ENCODE peak calls at places on chromosomes 4 and X, in five cellular contexts. U is upper lobe of left lung, D is sigmoid colon, M is tibial nerve, O is ovary. E is an unnamed sample.

GRCh38 chr4:64935469-64936001 is 526.3 kb upstream of the TECRL start:
- DNase-seq in U (no peak), D (no peak), M (no peak), O (no peak), E (no peak)

GRCh38 chr4:90234916-90235547 is 107.8 kb downstream of the CCSER1 start:
- DNase-seq in U (no peak), D (no peak), M (no peak), O (no peak), E (peak; percentile 28)

GRCh38 chr4:52594961-52595360 is 64.1 kb downstream of the USP46 start:
- DNase-seq in U (no peak), D (no peak), M (no peak), O (no peak), E (no peak)

GRCh38 chr4:2291705-2292651 is 30.1 kb upstream of the MXD4 start:
- DNase-seq in U (peak; percentile 11), D (peak; percentile 61), M (peak; percentile 8), O (peak; percentile 25), E (no peak)

GRCh38 chrX:37765507-37765906 is 14.4 kb upstream of the CYBB start:
- DNase-seq in U (no peak), D (no peak), M (no peak), O (no peak), E (no peak)

GRCh38 chrX:139691843-139692505 is 16.0 kb downstream of the MCF2 start:
- DNase-seq in U (no peak), D (no peak), M (no peak), O (peak; percentile 38), E (no peak)

GRCh38 chr4:304987-305680 is at the start of gene ZNF732:
- DNase-seq in U (no peak), D (no peak), M (no peak), O (peak; percentile 39), E (no peak)

GRCh38 chrX:40174594-40175415 is 77.0 kb upstream of the BCOR start:
- DNase-seq in U (no peak), D (peak; percentile 78), M (no peak), O (peak; percentile 74), E (peak; percentile 51)

GRCh38 chr4:140176735-140177134 is 22.8 kb upstream of the MAML3 start:
- DNase-seq in U (no peak), D (no peak), M (no peak), O (no peak), E (no peak)

GRCh38 chr4:68119921-68120320 is 9.7 kb downstream of the TMPRSS11F start:
- DNase-seq in U (no peak), D (no peak), M (no peak), O (no peak), E (no peak)

GRCh38 chr4:105967058-105967658 is 71.9 kb downstream of the NPNT start:
- DNase-seq in U (no peak), D (no peak), M (no peak), O (no peak), E (no peak)

GRCh38 chrX:65582450-65583082 is 48.0 kb upstream of the LAS1L start:
- DNase-seq in U (no peak), D (no peak), M (no peak), O (no peak), E (no peak)

GRCh38 chr4:137997496-137997895 is 244.7 kb downstream of the SLC7A11 start:
- DNase-seq in U (no peak), D (no peak), M (no peak), O (no peak), E (no peak)

GRCh38 chrX:94560930-94561329 is 886.9 kb downstream of the FAM133A start:
- DNase-seq in U (no peak), D (no peak), M (no peak), O (no peak), E (no peak)

GRCh38 chr4:16225996-16226815 is at the start of gene TAPT1:
- DNase-seq in U (peak; percentile 85), D (peak; percentile 89), M (peak; percentile 61), O (peak; percentile 86), E (peak; percentile 83)

GRCh38 chr4:70667710-70668535 is 1.6 kb upstream of the JCHAIN start:
- DNase-seq in U (no peak), D (no peak), M (no peak), O (no peak), E (no peak)

GRCh38 chr4:3207531-3208037 is 41.4 kb upstream of the MSANTD1 start:
- DNase-seq in U (no peak), D (no peak), M (no peak), O (peak; percentile 1), E (no peak)

GRCh38 chr4:176044589-176044951 is 21.1 kb upstream of the WDR17 start:
- DNase-seq in U (no peak), D (no peak), M (no peak), O (no peak), E (no peak)

GRCh38 chr4:171813195-171813955 is at the start of gene GALNTL6:
- DNase-seq in U (no peak), D (peak; percentile 48), M (no peak), O (no peak), E (no peak)

GRCh38 chrX:123077671-123078070 is 106.4 kb upstream of the GRIA3 start:
- DNase-seq in U (no peak), D (no peak), M (no peak), O (no peak), E (no peak)

GRCh38 chrX:138082881-138083280 is 517.0 kb downstream of the ZIC3 start:
- DNase-seq in U (no peak), D (no peak), M (no peak), O (no peak), E (no peak)
- TF ChIP-seq EP300 in U (no peak), D (no peak), M (no peak), O (no peak), E (no peak)

GRCh38 chrX:71128166-71128833 is 9.9 kb downstream of the MED12 start:
- DNase-seq in U (no peak), D (no peak), M (no peak), O (no peak), E (no peak)
- H3K36me3 ChIP-seq in U (peaks cover 78% of the 10 kb centered on the region), D (peaks cover 94% of the 10 kb centered on the region), M (no peaks in the 10 kb centered on the region), O (no peaks in the 10 kb centered on the region), E (peaks cover 96% of the 10 kb centered on the region)

GRCh38 chrX:121154858-121155404 is 107.5 kb downstream of the GLUD2 start:
- DNase-seq in U (no peak), D (no peak), M (no peak), O (no peak), E (no peak)
- TF ChIP-seq EP300 in U (no peak), D (no peak), M (no peak), O (no peak), E (no peak)

GRCh38 chrX:16853537-16853936 is 16.6 kb downstream of the RBBP7 start:
- DNase-seq in U (no peak), D (no peak), M (no peak), O (no peak), E (no peak)

GRCh38 chrX:16856744-16857143 is 13.4 kb downstream of the RBBP7 start:
- DNase-seq in U (no peak), D (no peak), M (no peak), O (no peak), E (no peak)

GRCh38 chrX:16852617-16853179 is 17.5 kb downstream of the RBBP7 start:
- DNase-seq in U (no peak), D (no peak), M (no peak), O (no peak), E (no peak)

GRCh38 chrX:16851827-16852226 is 18.3 kb downstream of the RBBP7 start:
- DNase-seq in U (no peak), D (no peak), M (no peak), O (no peak), E (no peak)

GRCh38 chrX:16855363-16856075 is 14.6 kb downstream of the RBBP7 start:
- DNase-seq in U (no peak), D (no peak), M (no peak), O (no peak), E (no peak)
- H3K36me3 ChIP-seq in U (peaks cover 57% of the 10 kb centered on the region), D (peaks cover 58% of the 10 kb centered on the region), M (no peaks in the 10 kb centered on the region), O (no peaks in the 10 kb centered on the region), E (peaks cover 66% of the 10 kb centered on the region)

GRCh38 chr4:143393195-143393594 is 56.5 kb downstream of the GAB1 start:
- DNase-seq in U (no peak), D (no peak), M (no peak), O (no peak), E (no peak)

GRCh38 chr4:143390764-143391163 is 54.1 kb downstream of the GAB1 start:
- DNase-seq in U (no peak), D (no peak), M (no peak), O (no peak), E (no peak)

GRCh38 chr4:143391261-143391660 is 54.6 kb downstream of the GAB1 start:
- DNase-seq in U (no peak), D (no peak), M (no peak), O (no peak), E (no peak)

GRCh38 chr4:143389543-143390195 is 53.0 kb downstream of the GAB1 start:
- DNase-seq in U (no peak), D (no peak), M (no peak), O (no peak), E (no peak)

GRCh38 chr4:143391895-143392294 is 55.2 kb downstream of the GAB1 start:
- DNase-seq in U (no peak), D (no peak), M (no peak), O (no peak), E (no peak)
- TF ChIP-seq EP300 in U (no peak), D (no peak), M (no peak), O (no peak), E (no peak)

E was measured in stomach.